ENCODE peak calls at places on chromosomes 16 and 17, in eight cellular contexts. K is GDM1; J is natural killer cell treated with Interleukin-12 subunit alpha and Interleukin-12 subunit beta and Interleukin-15 and Interleukin-18, amount 100 ng/mL, for 72 hours; B is CD8-positive, alpha-beta T cell; U is stimulated activated CD8-positive, alpha-beta memory T cell treated with anti-CD3 and anti-CD28 coated beads, Interleukin-7, amount 100 ng/mL, for 24 hours; C is SK-N-DZ; X is CD4-positive, alpha-beta T cell; N is endodermal cell. P is an unnamed sample.

GRCh38 chr17:78557598-78558039 is 19.6 kb downstream of the DNAH17 start:
- DNase-seq in K (no peak), J (no peak), B (no peak), U (no peak), C (no peak), X (no peak), N (no peak), P (no peak)

GRCh38 chr17:76714822-76715461 is 4.2 kb upstream of the MXRA7 start:
- DNase-seq in K (no peak), J (no peak), B (peak; percentile 83), U (peak; percentile 67), C (no peak), X (peak; percentile 71), N (peak; percentile 93), P (peak; percentile 67)

GRCh38 chr17:82118815-82119380 is 20.9 kb upstream of the FASN start:
- DNase-seq in K (no peak), J (no peak), B (no peak), U (no peak), C (no peak), X (no peak), N (no peak), P (no peak)

GRCh38 chr16:1435921-1436697 is 5.2 kb downstream of the PERCC1 start:
- DNase-seq in K (no peak), J (no peak), B (no peak), U (no peak), C (peak; percentile 67), X (no peak), N (peak; percentile 80), P (no peak)

GRCh38 chr16:53714080-53715050 is 10.4 kb downstream of the FTO start:
- DNase-seq in K (no peak), J (no peak), B (no peak), U (no peak), C (no peak), X (no peak), N (no peak), P (no peak)

GRCh38 chr16:80123189-80123588 is 417.6 kb upstream of the DYNLRB2 start:
- DNase-seq in K (no peak), J (no peak), B (no peak), U (no peak), C (peak; percentile 50), X (no peak), N (peak; percentile 59), P (no peak)

GRCh38 chr17:67837965-67838364 is 12.7 kb downstream of the BPTF start:
- DNase-seq in K (no peak), J (no peak), B (no peak), U (no peak), C (no peak), X (no peak), N (no peak), P (no peak)

GRCh38 chr16:85820604-85821372 is 21.3 kb downstream of the COX4I1 start:
- DNase-seq in K (no peak), J (peak; percentile 34), B (no peak), U (no peak), C (no peak), X (no peak), N (no peak), P (no peak)

GRCh38 chr16:55057866-55058265 is 127.2 kb downstream of the IRX5 start:
- DNase-seq in K (no peak), J (no peak), B (no peak), U (no peak), C (no peak), X (no peak), N (no peak), P (no peak)

GRCh38 chr16:89952049-89952448 is 3.5 kb downstream of the DEF8 start:
- DNase-seq in K (no peak), J (no peak), B (no peak), U (no peak), C (no peak), X (no peak), N (no peak), P (no peak)

GRCh38 chr17:78289802-78290363 is 58.5 kb downstream of the TMEM235 start:
- DNase-seq in K (peak; percentile 86), J (peak; percentile 83), B (peak; percentile 75), U (peak; percentile 47), C (peak; percentile 83), X (peak; percentile 62), N (peak; percentile 94), P (peak; percentile 52)

GRCh38 chr17:40097087-40097486 is 3.3 kb downstream of the NR1D1 start:
- DNase-seq in K (no peak), J (no peak), B (no peak), U (no peak), C (no peak), X (no peak), N (no peak), P (no peak)

GRCh38 chr17:81345211-81346089 is 49.8 kb upstream of the BAHCC1 start:
- DNase-seq in K (peak; percentile 62), J (peak; percentile 90), B (peak; percentile 41), U (no peak), C (peak; percentile 80), X (peak; percentile 16), N (peak; percentile 96), P (peak; percentile 34)

GRCh38 chr17:41403409-41404023 is 6.1 kb upstream of the KRT31 start:
- DNase-seq in K (no peak), J (no peak), B (no peak), U (no peak), C (no peak), X (no peak), N (peak; percentile 4), P (no peak)

GRCh38 chr17:79909121-79909520 is 69.9 kb upstream of the CBX4 start:
- DNase-seq in K (no peak), J (no peak), B (no peak), U (no peak), C (no peak), X (no peak), N (no peak), P (no peak)

GRCh38 chr17:3794890-3795757 is 5.9 kb downstream of the ITGAE start:
- DNase-seq in K (no peak), J (peak; percentile 80), B (peak; percentile 67), U (no peak), C (no peak), X (peak; percentile 22), N (peak; percentile 65), P (peak; percentile 58)

GRCh38 chr16:88347656-88348376 is 34.9 kb upstream of the ZNF469 start:
- DNase-seq in K (no peak), J (no peak), B (peak; percentile 28), U (no peak), C (no peak), X (peak; percentile 12), N (no peak), P (peak; percentile 26)

GRCh38 chr17:47802341-47803022 is 19.1 kb downstream of the OSBPL7 start:
- DNase-seq in K (no peak), J (no peak), B (peak; percentile 58), U (peak; percentile 35), C (peak; percentile 76), X (peak; percentile 42), N (peak; percentile 92), P (peak; percentile 50)

GRCh38 chr16:81620029-81620428 is 159.1 kb upstream of the PLCG2 start:
- DNase-seq in K (no peak), J (no peak), B (no peak), U (no peak), C (no peak), X (no peak), N (no peak), P (no peak)

GRCh38 chr16:17357302-17358062 is 113.3 kb downstream of the XYLT1 start:
- DNase-seq in K (no peak), J (no peak), B (no peak), U (no peak), C (no peak), X (no peak), N (no peak), P (no peak)

GRCh38 chr16:71339481-71340171 is 18.9 kb upstream of the CALB2 start:
- DNase-seq in K (no peak), J (no peak), B (no peak), U (no peak), C (no peak), X (no peak), N (no peak), P (no peak)

GRCh38 chr16:87322360-87322759 is 5.2 kb upstream of the C16orf95 start:
- DNase-seq in K (no peak), J (no peak), B (no peak), U (no peak), C (no peak), X (no peak), N (no peak), P (no peak)

GRCh38 chr17:54969658-54970572 is 1.4 kb downstream of the STXBP4 start:
- DNase-seq in K (no peak), J (no peak), B (no peak), U (no peak), C (peak; percentile 36), X (no peak), N (no peak), P (no peak)

GRCh38 chr16:89174055-89174827 is 2.7 kb downstream of the CDH15 start:
- DNase-seq in K (no peak), J (no peak), B (no peak), U (no peak), C (no peak), X (no peak), N (no peak), P (no peak)

GRCh38 chr17:60333628-60334031 is 58.3 kb downstream of the USP32 start:
- DNase-seq in K (no peak), J (no peak), B (no peak), U (no peak), C (no peak), X (no peak), N (no peak), P (no peak)

GRCh38 chr16:88561485-88562369 is 8.5 kb upstream of the ZC3H18 start:
- DNase-seq in K (no peak), J (no peak), B (peak; percentile 60), U (no peak), C (peak; percentile 62), X (peak; percentile 46), N (peak; percentile 74), P (peak; percentile 45)

GRCh38 chr16:12087901-12088364 is 111.4 kb downstream of the SNX29 start:
- DNase-seq in K (no peak), J (no peak), B (peak; percentile 37), U (no peak), C (peak; percentile 31), X (no peak), N (no peak), P (peak; percentile 9)